ENCODE peak calls at places on chromosomes 4 and X, in eight cellular contexts. F, N, D, Y, I, P, K and W are unnamed samples.

GRCh38 chr4:52982246-52982950 is 120.3 kb downstream of the RASL11B start:
- DNase-seq in F (peak), N (no peak), D (no peak), Y (no peak), I (no peak), P (peak), K (no peak), W (peak)

GRCh38 chrX:123756320-123756719 is 23.5 kb upstream of the THOC2 start:
- DNase-seq in F (no peak), N (no peak), D (no peak), Y (peak), I (no peak), P (peak), K (no peak), W (no peak)

GRCh38 chr4:154989511-154989910 is 208.4 kb downstream of the RBM46 start:
- DNase-seq in F (no peak), N (no peak), D (no peak), Y (no peak), I (no peak), P (no peak), K (no peak), W (no peak)

GRCh38 chr4:99652596-99653436 is 4.8 kb downstream of the C4orf54 start:
- DNase-seq in F (no peak), N (no peak), D (no peak), Y (no peak), I (no peak), P (no peak), K (no peak), W (no peak)

GRCh38 chrX:47620303-47620685 is 637 bp upstream of the SYN1 start:
- DNase-seq in F (no peak), N (no peak), D (no peak), Y (no peak), I (no peak), P (no peak), K (no peak), W (no peak)

GRCh38 chr4:84932462-84932861 is 34.0 kb downstream of the WDFY3 start:
- DNase-seq in F (no peak), N (no peak), D (no peak), Y (no peak), I (no peak), P (no peak), K (no peak), W (no peak)

GRCh38 chr4:61827907-61828328 is 627.8 kb downstream of the ADGRL3 start:
- DNase-seq in F (no peak), N (no peak), D (no peak), Y (no peak), I (no peak), P (no peak), K (no peak), W (no peak)

GRCh38 chr4:174157106-174157607 is 126.3 kb downstream of the FBXO8 start:
- DNase-seq in F (no peak), N (no peak), D (no peak), Y (no peak), I (no peak), P (no peak), K (no peak), W (no peak)

GRCh38 chrX:104098151-104098808 is 14.0 kb upstream of the ZCCHC18 start:
- DNase-seq in F (peak), N (peak), D (peak), Y (peak), I (no peak), P (peak), K (peak), W (peak)

GRCh38 chr4:121071640-121072037 is 696 bp downstream of the NDNF start:
- DNase-seq in F (no peak), N (no peak), D (no peak), Y (no peak), I (no peak), P (no peak), K (no peak), W (no peak)

GRCh38 chr4:121070696-121071639 is 1.4 kb downstream of the NDNF start:
- DNase-seq in F (no peak), N (peak), D (peak), Y (peak), I (peak), P (peak), K (peak), W (no peak)

GRCh38 chr4:121069419-121069818 is 2.9 kb downstream of the NDNF start:
- DNase-seq in F (no peak), N (no peak), D (no peak), Y (no peak), I (no peak), P (no peak), K (peak), W (no peak)

GRCh38 chr4:121072080-121072835 is at the start of gene NDNF:
- DNase-seq in F (no peak), N (peak), D (peak), Y (peak), I (peak), P (peak), K (peak), W (no peak)

DNA sequence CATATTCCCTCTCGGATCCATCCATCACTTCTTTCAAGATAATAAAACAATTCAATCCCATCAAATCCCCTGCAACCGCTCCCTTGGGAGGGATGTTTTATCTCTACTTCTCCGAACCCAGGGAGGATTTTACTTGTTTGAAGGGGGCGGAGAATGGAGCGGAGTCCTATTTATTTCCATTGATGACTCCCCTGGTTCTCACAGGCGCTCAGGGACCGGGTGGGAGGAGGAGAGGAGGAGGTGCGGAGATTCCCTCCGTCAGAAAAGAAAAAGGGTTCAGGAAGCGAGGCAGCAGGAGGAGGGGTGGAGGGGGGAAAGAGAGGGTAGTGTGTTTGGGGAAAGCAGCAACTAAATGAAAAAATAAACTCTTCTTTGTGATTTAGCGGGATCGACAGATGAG is 2.1 kb downstream of the NDNF start:
- DNase-seq in F (no peak), N (no peak), D (no peak), Y (peak), I (peak), P (no peak), K (no peak), W (no peak)
- H3K4me3 ChIP-seq in F (no peak), N (no peak), D (no peak), Y (no peak), I (peak), P (no peak), K (peak), W (no peak)

GRCh38 chrX:82125103-82125502 is 923.2 kb downstream of the SH3BGRL start:
- DNase-seq in F (no peak), N (no peak), D (no peak), Y (no peak), I (no peak), P (no peak), K (peak), W (no peak)

GRCh38 chrX:82127228-82128123 is 925.6 kb downstream of the SH3BGRL start:
- DNase-seq in F (no peak), N (no peak), D (no peak), Y (no peak), I (no peak), P (no peak), K (peak), W (peak)
- H3K4me3 ChIP-seq in F (no peak), N (no peak), D (peak), Y (no peak), I (no peak), P (no peak), K (no peak), W (no peak)

DNA sequence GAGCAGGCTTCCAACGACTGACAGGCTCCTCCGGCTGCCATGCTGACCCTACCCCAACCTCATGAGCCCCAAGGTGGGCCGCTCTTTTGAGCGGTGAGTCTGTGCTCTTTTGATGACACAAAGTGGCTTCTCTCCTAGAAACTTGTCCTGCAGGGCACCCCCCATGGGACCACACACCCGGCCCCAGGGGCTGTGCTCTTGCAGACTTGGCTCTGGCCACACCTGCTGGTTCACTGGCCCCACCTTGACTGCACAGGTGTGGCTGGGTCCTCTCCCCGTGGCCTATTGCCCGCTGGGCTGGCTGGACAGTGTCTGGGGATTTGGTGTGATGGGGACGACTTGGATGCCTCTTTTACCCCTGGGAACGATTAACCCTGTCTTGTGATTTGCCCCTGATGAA is 1.5 kb upstream of the CPZ start:
- DNase-seq in F (no peak), N (no peak), D (no peak), Y (no peak), I (no peak), P (no peak), K (no peak), W (no peak)
- H3K4me3 ChIP-seq in F (no peak), N (no peak), D (no peak), Y (no peak), I (no peak), P (no peak), K (no peak), W (no peak)

DNA sequence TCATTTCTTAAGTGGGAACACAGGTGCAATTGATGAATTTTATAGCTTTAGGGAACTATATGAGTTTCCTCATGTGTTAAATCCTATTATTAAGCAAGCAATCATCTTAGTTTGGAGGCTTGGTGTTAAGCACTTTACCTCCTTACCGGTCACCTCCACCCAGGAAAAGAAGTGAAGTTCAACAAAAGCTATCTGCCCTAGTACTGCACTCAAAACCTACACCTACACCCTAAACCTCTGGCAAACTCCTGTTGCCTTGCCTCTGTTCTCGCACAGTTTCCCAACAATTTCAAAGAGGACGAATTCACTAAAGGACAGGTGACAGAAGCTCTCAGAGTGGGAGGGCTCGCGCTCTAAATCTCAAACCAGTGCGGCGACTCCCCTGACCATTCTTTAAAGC is 85.7 kb upstream of the TENT5D start:
- DNase-seq in F (no peak), N (no peak), D (no peak), Y (no peak), I (no peak), P (no peak), K (no peak), W (no peak)
- H3K4me3 ChIP-seq in F (no peak), N (no peak), D (no peak), Y (no peak), I (peak), P (peak), K (no peak), W (peak)

GRCh38 chrX:150363561-150364346 is 637 bp downstream of the MAMLD1 start:
- DNase-seq in F (no peak), N (peak), D (peak), Y (peak), I (peak), P (peak), K (no peak), W (no peak)

GRCh38 chrX:150361777-150362351 is 1.3 kb upstream of the MAMLD1 start:
- DNase-seq in F (no peak), N (peak), D (peak), Y (peak), I (peak), P (no peak), K (no peak), W (no peak)

GRCh38 chrX:150361070-150361776 is 1.9 kb upstream of the MAMLD1 start:
- DNase-seq in F (no peak), N (peak), D (peak), Y (no peak), I (no peak), P (no peak), K (no peak), W (no peak)

GRCh38 chrX:150364347-150365050 is 1.4 kb downstream of the MAMLD1 start:
- DNase-seq in F (no peak), N (peak), D (peak), Y (peak), I (peak), P (no peak), K (no peak), W (peak)

DNA sequence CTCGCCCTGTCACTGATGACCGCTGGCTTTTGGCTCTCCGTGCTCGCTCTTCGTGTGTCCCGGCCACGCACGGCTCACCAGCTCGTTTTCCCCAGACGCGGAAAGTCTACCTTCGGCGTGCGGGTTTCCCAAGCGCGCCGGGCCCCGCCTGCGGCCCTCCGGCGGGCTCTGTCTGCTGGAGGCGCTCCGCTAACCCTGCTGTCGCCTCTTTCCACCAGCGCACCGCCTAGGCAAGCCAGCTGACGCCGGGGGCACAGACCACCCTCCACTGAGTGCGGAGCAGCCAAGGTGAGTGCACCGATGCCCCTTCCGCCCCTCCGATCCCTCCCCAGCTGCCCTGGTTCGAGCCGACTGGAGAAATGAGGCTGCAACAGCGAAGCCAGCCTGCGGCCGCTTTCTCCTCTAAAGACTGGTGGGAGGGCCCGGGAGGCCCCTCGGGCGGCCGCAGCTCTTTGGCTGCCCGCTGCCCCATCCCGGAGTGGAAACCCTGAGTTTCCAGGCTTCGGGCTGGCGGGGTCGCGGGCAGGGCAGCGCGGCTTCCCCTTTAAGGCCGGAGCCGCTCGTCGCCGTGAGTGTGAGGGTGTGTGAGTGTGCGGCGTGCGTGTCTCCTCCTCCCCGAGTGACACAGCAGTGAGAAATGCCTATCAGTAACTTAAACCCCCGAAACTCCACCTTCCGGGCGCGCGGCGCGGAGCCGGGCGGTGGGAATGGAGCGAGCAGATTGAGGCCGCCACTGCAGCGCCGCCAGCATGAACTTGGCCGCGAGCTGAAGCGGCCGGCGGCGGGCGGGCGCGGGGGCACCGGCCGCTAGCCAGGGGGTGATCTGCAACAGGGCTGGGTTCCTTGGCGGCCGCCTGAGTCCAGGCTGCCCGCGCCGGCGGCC is at the start of gene MAMLD1:
- DNase-seq in F (peak), N (peak), D (peak), Y (peak), I (peak), P (peak), K (peak), W (no peak)
- H3K4me3 ChIP-seq in F (peak), N (peak), D (peak), Y (no peak), I (peak), P (peak), K (peak), W (peak)

GRCh38 chrX:42246814-42247213 is 323.5 kb upstream of the CASK start:
- DNase-seq in F (no peak), N (no peak), D (no peak), Y (no peak), I (peak), P (no peak), K (no peak), W (peak)
- H3K4me3 ChIP-seq in F (no peak), N (no peak), D (no peak), Y (no peak), I (no peak), P (no peak), K (no peak), W (no peak)

GRCh38 chr4:30938956-30939528 is 218.9 kb downstream of the PCDH7 start:
- DNase-seq in F (no peak), N (no peak), D (no peak), Y (no peak), I (no peak), P (no peak), K (no peak), W (peak)
- H3K4me3 ChIP-seq in F (no peak), N (no peak), D (no peak), Y (no peak), I (no peak), P (no peak), K (no peak), W (no peak)

DNA sequence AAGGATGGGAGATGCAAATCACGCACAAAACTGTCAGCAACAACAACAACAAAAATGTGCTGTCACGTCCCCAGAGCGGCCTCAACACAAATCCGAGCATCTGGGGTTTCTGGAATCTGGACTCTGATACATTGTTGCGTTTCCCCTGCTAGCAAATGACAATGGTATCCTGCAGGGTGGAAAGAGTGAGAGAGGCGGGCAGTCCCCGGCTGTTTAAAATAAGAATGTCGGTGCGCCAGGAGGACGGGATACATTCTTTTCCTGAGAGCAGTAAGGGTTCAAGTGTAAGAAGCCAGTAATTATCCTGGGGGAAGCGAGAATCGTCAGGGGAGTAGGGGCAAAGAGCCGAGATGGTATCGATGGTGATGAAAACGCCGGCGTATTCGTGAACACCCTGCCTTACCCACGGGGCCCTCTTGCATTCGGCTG is 310.2 kb downstream of the ASMT start:
- DNase-seq in F (no peak), N (no peak), D (no peak), Y (no peak), I (no peak), P (no peak), K (no peak), W (no peak)
- H3K4me3 ChIP-seq in F (no peak), N (no peak), D (no peak), Y (no peak), I (no peak), P (no peak), K (no peak), W (no peak)

GRCh38 chr4:77193046-77193445 is 36.0 kb downstream of the CCNG2 start:
- DNase-seq in F (no peak), N (no peak), D (no peak), Y (no peak), I (no peak), P (no peak), K (no peak), W (no peak)

GRCh38 chr4:77194989-77195388 is 38.0 kb downstream of the CCNG2 start:
- DNase-seq in F (no peak), N (no peak), D (no peak), Y (no peak), I (no peak), P (no peak), K (no peak), W (no peak)

GRCh38 chr4:77196866-77197265 is 39.9 kb downstream of the CCNG2 start:
- DNase-seq in F (no peak), N (no peak), D (no peak), Y (no peak), I (no peak), P (no peak), K (peak), W (no peak)

GRCh38 chr4:77194366-77194765 is 37.4 kb downstream of the CCNG2 start:
- DNase-seq in F (no peak), N (no peak), D (no peak), Y (no peak), I (no peak), P (no peak), K (no peak), W (no peak)

DNA sequence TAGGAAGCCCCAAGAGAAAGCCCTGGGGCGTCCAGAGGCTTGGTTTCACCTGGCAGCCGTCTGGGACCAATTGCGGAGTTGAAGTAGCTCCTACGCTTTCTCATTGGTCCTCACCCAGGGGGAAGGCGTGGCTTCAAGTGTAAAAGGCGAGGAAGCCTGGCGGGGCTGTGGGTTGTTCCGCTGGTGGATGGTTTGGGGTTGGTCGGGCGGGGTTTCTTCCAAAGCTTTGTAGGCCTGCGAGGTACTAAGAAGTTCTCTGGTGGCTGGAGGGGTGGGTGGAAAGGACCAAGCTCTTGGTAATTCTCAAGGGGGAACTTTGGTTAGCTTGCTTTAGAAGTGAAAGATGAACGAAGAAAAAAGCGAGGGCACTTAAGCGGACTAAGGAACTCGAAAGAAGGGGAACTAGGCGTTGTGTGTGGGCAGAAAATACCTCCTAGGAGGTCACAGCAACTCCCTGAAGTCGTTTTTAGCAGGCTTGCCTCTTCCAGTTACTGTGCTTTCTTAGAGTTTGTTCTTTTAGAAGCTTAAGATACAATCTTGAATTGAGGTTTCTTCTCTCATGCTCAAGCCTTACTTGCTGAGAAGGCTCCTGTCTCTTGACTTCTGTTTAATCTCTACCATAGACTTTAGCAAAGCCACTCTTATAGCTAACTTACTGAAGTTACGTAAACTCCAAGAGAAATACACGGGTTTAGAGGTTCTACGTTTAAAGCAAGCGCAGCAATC is 36.7 kb downstream of the CCNG2 start:
- DNase-seq in F (no peak), N (no peak), D (peak), Y (peak), I (peak), P (no peak), K (peak), W (peak)
- H3K4me3 ChIP-seq in F (no peak), N (no peak), D (peak), Y (no peak), I (no peak), P (no peak), K (peak), W (no peak)